ENCODE peak calls at places on chromosomes 4 and X, in seven cellular contexts. D, E, X, M, P, O and K are unnamed samples.

GRCh38 chr4:28167411-28167810 is 1306.8 kb downstream of the STIM2 start:
- DNase-seq in D (peak), M (no peak), E (no peak), P (no peak), X (no peak), O (no peak), K (no peak)

GRCh38 chr4:47145630-47146029 is 114.3 kb downstream of the GABRB1 start:
- DNase-seq in X (no peak), E (peak), M (no peak), D (peak), P (no peak), O (peak), K (peak)

GRCh38 chr4:149897784-149898183 is 82.1 kb upstream of the IQCM start:
- DNase-seq in E (no peak), P (no peak), D (peak), X (no peak), M (no peak), O (peak), K (no peak)

GRCh38 chr4:19711871-19712270 is 539.8 kb upstream of the SLIT2 start:
- DNase-seq in P (no peak), O (no peak), D (peak), E (no peak), X (no peak), M (no peak), K (peak)

GRCh38 chr4:176444741-176445140 is 125.0 kb downstream of the SPCS3 start:
- DNase-seq in O (no peak), X (no peak), E (no peak), P (no peak), D (peak), M (no peak), K (peak)

GRCh38 chrX:109818921-109819320 is 85.9 kb upstream of the ACSL4 start:
- DNase-seq in D (no peak), X (no peak), M (no peak), O (no peak), E (no peak), P (no peak), K (peak)

GRCh38 chrX:124984140-124984813 is 335.4 kb upstream of the TEX13C start:
- DNase-seq in P (no peak), E (no peak), D (no peak), O (no peak), X (no peak), M (no peak), K (no peak)

GRCh38 chrX:3066555-3066954 is 25.3 kb downstream of the ARSF start:
- DNase-seq in O (no peak), D (no peak), P (peak), X (no peak), E (no peak), M (no peak), K (peak)

GRCh38 chr4:63708661-63709060 is 700.6 kb downstream of the TECRL start:
- DNase-seq in D (no peak), X (no peak), M (no peak), E (no peak), P (no peak), O (no peak), K (no peak)

GRCh38 chrX:134868766-134869495 is 121.9 kb upstream of the SMIM10 start:
- DNase-seq in E (no peak), D (peak), X (no peak), P (no peak), M (no peak), O (no peak), K (peak)

GRCh38 chr4:152973614-152974200 is 37.6 kb downstream of the FHDC1 start:
- DNase-seq in P (no peak), E (no peak), X (no peak), O (no peak), D (no peak), M (no peak), K (no peak)

GRCh38 chr4:151948351-151949016 is 187.7 kb upstream of the GATB start:
- DNase-seq in X (no peak), M (no peak), E (no peak), O (no peak), P (no peak), D (peak), K (peak)

GRCh38 chr4:40283968-40284367 is 51.2 kb upstream of the CHRNA9 start:
- DNase-seq in D (peak), M (no peak), X (no peak), O (peak), E (peak), P (no peak), K (no peak)

GRCh38 chr4:22500831-22501714 is 14.8 kb downstream of the ADGRA3 start:
- DNase-seq in M (no peak), P (no peak), E (no peak), D (peak), O (peak), X (no peak), K (peak)

GRCh38 chr4:126843492-126844067 is 789.2 kb upstream of the INTU start:
- DNase-seq in P (no peak), X (no peak), O (no peak), D (no peak), E (no peak), M (no peak), K (no peak)

GRCh38 chr4:86855572-86855971 is 6.4 kb upstream of the SLC10A6 start:
- DNase-seq in O (no peak), D (peak), E (no peak), M (no peak), P (no peak), X (no peak), K (peak)

GRCh38 chr4:157035471-157035870 is 40.5 kb upstream of the GLRB start:
- DNase-seq in M (no peak), E (no peak), O (no peak), D (no peak), P (no peak), X (no peak), K (no peak)

GRCh38 chr4:71132486-71132885 is 139.0 kb downstream of the DCK start:
- DNase-seq in P (no peak), E (no peak), O (no peak), X (no peak), M (no peak), D (no peak), K (no peak)

GRCh38 chr4:148091896-148092295 is 350.3 kb downstream of the NR3C2 start:
- DNase-seq in X (no peak), D (no peak), M (no peak), E (no peak), P (no peak), O (no peak), K (no peak)

GRCh38 chrX:118392726-118393125 is 46.8 kb downstream of the WDR44 start:
- DNase-seq in E (no peak), X (no peak), M (no peak), O (peak), D (no peak), P (no peak), K (no peak)

GRCh38 chr4:72629540-72629939 is 60.5 kb upstream of the ADAMTS3 start:
- DNase-seq in M (no peak), D (peak), O (no peak), P (no peak), E (no peak), X (no peak), K (peak)

GRCh38 chrX:91108761-91109160 is 325.9 kb upstream of the PABPC5 start:
- DNase-seq in O (no peak), M (no peak), D (no peak), E (no peak), P (no peak), X (no peak), K (no peak)

GRCh38 chr4:10020871-10021676 is at the start of gene SLC2A9:
- DNase-seq in E (no peak), P (peak), X (no peak), D (peak), M (no peak), O (no peak), K (peak)
- TF ChIP-seq CTCF in E (no peak), P (no peak), X (no peak), D (no peak), M (no peak), O (no peak), K (no peak)

GRCh38 chrX:122771933-122772332 is 412.1 kb upstream of the GRIA3 start:
- DNase-seq in E (no peak), M (no peak), O (no peak), D (no peak), X (no peak), P (no peak), K (no peak)

GRCh38 chrX:122777766-122778165 is 406.3 kb upstream of the GRIA3 start:
- DNase-seq in D (no peak), X (no peak), P (no peak), E (no peak), O (no peak), M (no peak), K (peak)
- TF ChIP-seq CTCF in D (no peak), X (no peak), P (no peak), E (no peak), O (no peak), M (no peak), K (no peak)

DNA sequence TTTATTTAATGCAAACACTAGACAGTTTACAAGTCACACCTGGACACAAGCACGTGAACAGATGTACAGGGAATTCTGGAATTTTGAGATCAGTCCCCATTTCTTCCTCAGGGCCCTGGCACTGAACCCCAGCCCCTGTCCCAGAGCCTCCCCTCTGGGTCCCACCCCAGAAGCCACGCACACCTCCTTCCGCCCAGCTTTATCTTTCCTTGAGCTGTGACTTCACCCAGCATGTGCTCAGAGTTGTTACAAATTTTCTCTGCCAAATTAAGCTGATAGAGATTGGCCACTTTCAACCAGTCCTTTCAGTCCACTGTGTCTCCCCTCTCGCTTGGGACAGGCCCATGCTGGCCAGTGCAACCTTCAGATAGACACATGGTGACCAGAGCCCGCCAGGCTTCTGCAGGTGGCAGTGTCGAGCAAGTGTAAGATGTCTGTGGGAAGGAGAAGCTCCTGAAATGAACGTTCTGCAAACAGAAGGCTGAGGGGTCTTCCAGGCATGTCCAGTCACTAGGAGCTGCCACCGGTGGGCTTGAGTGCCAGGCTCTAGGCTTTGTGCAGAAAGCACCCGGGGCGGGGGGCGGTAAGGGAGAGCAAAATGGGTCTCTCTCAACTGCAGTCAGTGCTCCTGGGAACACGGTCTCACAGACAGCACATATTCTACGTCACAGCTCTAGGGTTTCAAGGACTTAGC is 73.3 kb downstream of the MTMR1 start:
- DNase-seq in E (no peak), X (no peak), P (no peak), O (no peak), D (no peak), M (no peak), K (peak)
- TF ChIP-seq CTCF in E (no peak), X (no peak), P (no peak), O (no peak), D (no peak), M (no peak), K (no peak)

DNA sequence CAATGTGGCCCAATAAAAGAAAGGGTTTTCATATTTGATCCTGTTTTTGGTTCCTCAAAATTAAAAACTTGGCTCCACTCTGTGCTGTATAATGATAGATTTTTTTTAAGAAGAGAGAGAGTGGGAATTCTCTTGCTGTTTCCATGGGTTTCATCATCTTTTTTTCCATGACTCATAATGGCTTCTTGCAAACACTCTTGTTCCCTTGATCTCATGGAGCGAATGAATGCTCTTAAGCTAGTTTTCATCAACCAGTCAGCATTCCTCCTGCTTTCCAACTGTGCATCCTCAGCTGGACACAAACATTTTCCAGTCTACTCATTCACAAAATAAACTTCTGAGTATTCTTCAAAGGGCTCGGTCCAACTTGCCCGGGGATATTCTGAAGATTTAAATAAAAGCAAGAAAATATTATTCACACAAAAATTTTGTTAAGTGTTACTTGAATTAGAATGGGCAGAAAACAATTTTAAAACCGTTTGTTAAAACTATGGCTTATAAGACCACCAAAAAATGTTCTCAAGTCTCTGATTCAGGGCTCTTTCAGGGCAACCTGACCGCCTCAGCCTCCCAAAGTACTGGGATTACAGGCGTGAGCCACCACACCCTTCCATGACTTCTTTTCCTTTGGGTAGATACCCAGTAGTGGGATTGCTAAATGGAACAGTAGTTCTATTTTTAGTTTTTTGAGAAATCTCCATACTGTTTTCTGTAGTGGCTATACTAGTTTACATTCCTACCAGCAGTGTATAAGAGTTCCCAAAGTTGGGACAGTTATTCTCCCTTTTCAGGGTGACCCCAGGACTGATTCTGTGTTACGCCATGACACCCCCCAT is 64.7 kb downstream of the TMEM156 start:
- DNase-seq in X (no peak), E (no peak), O (no peak), P (no peak), M (no peak), D (peak), K (peak)
- TF ChIP-seq CTCF in X (no peak), E (no peak), O (no peak), P (no peak), M (no peak), D (no peak), K (no peak)